ENCODE peak calls at places on chromosomes 13 and 19, in six cellular contexts. C, X, T, E, A and H are unnamed samples.

GRCh38 chr19:3398114-3398899 is 31.9 kb downstream of the NFIC start:
- DNase-seq in X (no peak), A (peak), E (peak), C (peak), T (peak), H (peak)

GRCh38 chr19:48741222-48741999 is 1.0 kb upstream of the RASIP1 start:
- DNase-seq in E (no peak), C (no peak), A (no peak), X (peak), T (no peak), H (peak)

GRCh38 chr13:50531917-50532899 is 311.3 kb downstream of the DLEU7 start:
- DNase-seq in T (no peak), E (no peak), C (peak), A (peak), X (peak), H (no peak)

GRCh38 chr13:40316301-40316700 is 350.1 kb downstream of the FOXO1 start:
- DNase-seq in C (no peak), E (no peak), A (no peak), T (no peak), X (no peak), H (no peak)

GRCh38 chr13:73754727-73755292 is 379.4 kb downstream of the KLF12 start:
- DNase-seq in E (no peak), C (peak), X (peak), A (peak), T (no peak), H (no peak)

GRCh38 chr13:39100996-39101751 is 62.9 kb downstream of the NHLRC3 start:
- DNase-seq in T (no peak), C (no peak), X (no peak), A (peak), E (no peak), H (no peak)

GRCh38 chr19:30029721-30030510 is 87.9 kb downstream of the URI1 start:
- DNase-seq in A (no peak), X (peak), T (no peak), C (peak), E (no peak), H (no peak)

GRCh38 chr19:29576761-29577661 is 29.1 kb upstream of the POP4 start:
- DNase-seq in A (peak), T (peak), X (no peak), C (peak), E (no peak), H (no peak)

GRCh38 chr13:43838909-43839308 is 40.6 kb downstream of the CCDC122 start:
- DNase-seq in E (no peak), X (peak), C (peak), T (no peak), A (peak), H (no peak)

DNA sequence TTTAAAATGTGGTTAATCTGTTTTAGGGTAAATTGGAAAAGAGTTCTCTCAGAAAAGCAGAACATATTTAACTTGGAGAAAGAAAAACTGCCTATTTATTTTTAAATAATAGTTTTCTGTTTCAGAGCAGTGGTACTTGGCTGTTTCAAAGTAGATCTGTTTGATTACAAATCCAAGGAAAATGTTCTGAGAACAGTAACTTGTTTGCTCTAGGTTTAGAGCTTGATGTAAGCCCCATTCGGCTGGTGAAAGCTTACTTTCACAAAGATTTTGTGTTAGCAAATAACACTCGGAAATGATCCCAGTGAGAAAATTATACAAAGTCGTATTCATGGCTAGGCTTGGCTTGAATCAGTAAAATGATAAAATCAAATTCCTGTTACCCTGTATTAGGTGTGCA is 395.8 kb upstream of the GPC6 start:
- DNase-seq in A (no peak), X (no peak), T (no peak), C (no peak), E (no peak), H (no peak)
- H3K4me3 ChIP-seq in A (no peak), X (peak), T (no peak), C (no peak), E (no peak), H (no peak)

GRCh38 chr13:99992376-99992775 is 10.8 kb downstream of the ZIC2 start:
- DNase-seq in C (no peak), T (no peak), E (no peak), A (no peak), X (no peak), H (no peak)

GRCh38 chr13:99991013-99991805 is 9.6 kb downstream of the ZIC2 start:
- DNase-seq in X (no peak), C (no peak), E (no peak), A (no peak), T (no peak), H (peak)

GRCh38 chr13:99990045-99990977 is 8.7 kb downstream of the ZIC2 start:
- DNase-seq in A (no peak), X (no peak), E (no peak), T (no peak), C (no peak), H (peak)

GRCh38 chr13:99992912-99993311 is 11.3 kb downstream of the ZIC2 start:
- DNase-seq in T (no peak), X (no peak), A (no peak), E (no peak), C (no peak), H (no peak)

GRCh38 chr13:99991806-99992242 is 10.2 kb downstream of the ZIC2 start:
- DNase-seq in T (no peak), A (no peak), C (no peak), E (no peak), X (no peak), H (peak)
- H3K4me3 ChIP-seq in T (no peak), A (no peak), C (no peak), E (no peak), X (no peak), H (peak)

GRCh38 chr13:33543631-33544030 is 258.1 kb upstream of the STARD13 start:
- DNase-seq in C (no peak), T (no peak), A (no peak), X (peak), E (no peak), H (no peak)
- H3K4me3 ChIP-seq in C (no peak), T (peak), A (peak), X (peak), E (peak), H (peak)

DNA sequence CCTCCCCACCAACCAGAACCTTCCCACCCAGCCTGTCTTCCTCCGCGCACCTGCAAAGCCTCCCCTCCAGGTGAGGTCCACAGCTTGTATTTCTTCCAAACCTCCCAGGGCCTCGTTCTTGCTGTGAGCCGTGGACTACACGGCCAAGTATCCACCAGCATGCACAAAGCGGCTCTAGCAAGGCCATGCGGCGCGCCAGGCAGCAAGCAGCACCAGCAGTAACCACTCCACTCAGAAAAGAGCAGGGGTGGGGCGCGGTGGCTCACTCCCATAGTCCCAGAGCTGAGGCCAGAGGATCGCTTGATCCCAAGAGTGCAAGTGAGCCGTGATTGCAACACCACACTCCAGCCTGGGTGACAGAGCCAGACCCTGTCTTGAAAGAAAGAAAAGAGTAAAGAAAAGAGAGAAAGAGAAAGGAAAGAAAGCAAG is 4.7 kb downstream of the CCDC8 start:
- DNase-seq in A (peak), T (no peak), C (peak), E (no peak), X (peak), H (peak)
- H3K4me3 ChIP-seq in A (no peak), T (peak), C (no peak), E (no peak), X (peak), H (peak)

GRCh38 chr19:8571006-8571411 is 6.2 kb downstream of the MYO1F start:
- DNase-seq in C (peak), X (peak), A (peak), T (no peak), E (no peak), H (no peak)
- H3K4me3 ChIP-seq in C (no peak), X (no peak), A (no peak), T (no peak), E (peak), H (no peak)